ENCODE peak calls at places on chromosomes 2 and 18, in six cellular contexts. One of them, this sample, is unnamed.

GRCh38 chr2:10438688-10439087 is 9.4 kb downstream of the ODC1 start:
- DNase-seq in foreskin fibroblast: no peak
- DNase-seq in IMR-90: no peak
- DNase-seq in cardiac muscle cell: no peak
- DNase-seq in neural progenitor cell: no peak
- DNase-seq in psoas muscle: peak; percentile 71
- DNase-seq in this sample: no peak

GRCh38 chr2:199779589-199779988 is 71.4 kb downstream of the FTCDNL1 start:
- DNase-seq in foreskin fibroblast: no peak
- DNase-seq in IMR-90: no peak
- DNase-seq in cardiac muscle cell: no peak
- DNase-seq in neural progenitor cell: no peak
- DNase-seq in psoas muscle: no peak
- DNase-seq in this sample: no peak

GRCh38 chr2:234690569-234691225 is 193.8 kb upstream of the ARL4C start:
- DNase-seq in foreskin fibroblast: no peak
- DNase-seq in IMR-90: peak; percentile 58
- DNase-seq in cardiac muscle cell: no peak
- DNase-seq in neural progenitor cell: peak; percentile 55
- DNase-seq in psoas muscle: no peak
- DNase-seq in this sample: no peak

GRCh38 chr2:15472133-15472532 is 89.0 kb downstream of the NBAS start:
- DNase-seq in foreskin fibroblast: no peak
- DNase-seq in IMR-90: no peak
- DNase-seq in cardiac muscle cell: no peak
- DNase-seq in neural progenitor cell: no peak
- DNase-seq in psoas muscle: no peak
- DNase-seq in this sample: no peak

GRCh38 chr2:12504443-12504842 is 212.3 kb upstream of the TRIB2 start:
- DNase-seq in foreskin fibroblast: no peak
- DNase-seq in IMR-90: peak; percentile 57
- DNase-seq in cardiac muscle cell: no peak
- DNase-seq in neural progenitor cell: no peak
- DNase-seq in psoas muscle: no peak
- DNase-seq in this sample: no peak

GRCh38 chr2:207300817-207301216 is 135.1 kb upstream of the KLF7 start:
- DNase-seq in foreskin fibroblast: no peak
- DNase-seq in IMR-90: no peak
- DNase-seq in cardiac muscle cell: no peak
- DNase-seq in neural progenitor cell: no peak
- DNase-seq in psoas muscle: no peak
- DNase-seq in this sample: no peak

GRCh38 chr2:159140070-159140774 is 146.3 kb downstream of the WDSUB1 start:
- DNase-seq in foreskin fibroblast: peak; percentile 49
- DNase-seq in IMR-90: peak; percentile 92
- DNase-seq in cardiac muscle cell: peak; percentile 70
- DNase-seq in neural progenitor cell: no peak
- DNase-seq in psoas muscle: no peak
- DNase-seq in this sample: no peak

GRCh38 chr2:213279961-213280360 is 4.3 kb upstream of the SPAG16 start:
- DNase-seq in foreskin fibroblast: no peak
- DNase-seq in IMR-90: no peak
- DNase-seq in cardiac muscle cell: peak; percentile 80
- DNase-seq in neural progenitor cell: no peak
- DNase-seq in psoas muscle: no peak
- DNase-seq in this sample: no peak

GRCh38 chr2:215032153-215032552 is 106.3 kb downstream of the ABCA12 start:
- DNase-seq in foreskin fibroblast: no peak
- DNase-seq in IMR-90: no peak
- DNase-seq in cardiac muscle cell: no peak
- DNase-seq in neural progenitor cell: no peak
- DNase-seq in psoas muscle: no peak
- DNase-seq in this sample: no peak

GRCh38 chr2:236631361-236632291 is 62.0 kb downstream of the ACKR3 start:
- DNase-seq in foreskin fibroblast: no peak
- DNase-seq in IMR-90: no peak
- DNase-seq in cardiac muscle cell: peak; percentile 52
- DNase-seq in neural progenitor cell: no peak
- DNase-seq in psoas muscle: no peak
- DNase-seq in this sample: no peak

GRCh38 chr2:96927420-96928171 is 57.7 kb upstream of the SEMA4C start:
- DNase-seq in foreskin fibroblast: peak; percentile 39
- DNase-seq in IMR-90: no peak
- DNase-seq in cardiac muscle cell: peak; percentile 17
- DNase-seq in neural progenitor cell: no peak
- DNase-seq in psoas muscle: peak; percentile 87
- DNase-seq in this sample: no peak

GRCh38 chr2:230895536-230896345 is 29.3 kb downstream of the GPR55 start:
- DNase-seq in foreskin fibroblast: no peak
- DNase-seq in IMR-90: no peak
- DNase-seq in cardiac muscle cell: no peak
- DNase-seq in neural progenitor cell: no peak
- DNase-seq in psoas muscle: no peak
- DNase-seq in this sample: no peak

GRCh38 chr2:43077876-43078275 is 148.5 kb downstream of the ZFP36L2 start:
- DNase-seq in foreskin fibroblast: no peak
- DNase-seq in IMR-90: no peak
- DNase-seq in cardiac muscle cell: no peak
- DNase-seq in neural progenitor cell: no peak
- DNase-seq in psoas muscle: no peak
- DNase-seq in this sample: no peak

GRCh38 chr2:170361359-170361936 is 183.5 kb downstream of the MYO3B start:
- DNase-seq in foreskin fibroblast: peak; percentile 41
- DNase-seq in IMR-90: peak; percentile 50
- DNase-seq in cardiac muscle cell: peak; percentile 69
- DNase-seq in neural progenitor cell: peak; percentile 71
- DNase-seq in psoas muscle: no peak
- DNase-seq in this sample: no peak

GRCh38 chr18:6405237-6406074 is 9.3 kb downstream of the L3MBTL4 start:
- DNase-seq in foreskin fibroblast: no peak
- DNase-seq in IMR-90: no peak
- DNase-seq in cardiac muscle cell: peak; percentile 24
- DNase-seq in neural progenitor cell: peak; percentile 8
- DNase-seq in psoas muscle: no peak
- DNase-seq in this sample: no peak

GRCh38 chr18:35345460-35345921 is 1.3 kb upstream of the ZNF24 start:
- DNase-seq in foreskin fibroblast: no peak
- DNase-seq in IMR-90: no peak
- DNase-seq in cardiac muscle cell: peak; percentile 70
- DNase-seq in neural progenitor cell: peak; percentile 27
- DNase-seq in psoas muscle: no peak
- DNase-seq in this sample: no peak

GRCh38 chr2:128413014-128413717 is 94.5 kb upstream of the HS6ST1 start:
- DNase-seq in foreskin fibroblast: no peak
- DNase-seq in IMR-90: no peak
- DNase-seq in cardiac muscle cell: no peak
- DNase-seq in neural progenitor cell: no peak
- DNase-seq in psoas muscle: peak; percentile 14
- DNase-seq in this sample: no peak

GRCh38 chr2:26892916-26893524 is 45.1 kb downstream of the DPYSL5 start:
- DNase-seq in foreskin fibroblast: no peak
- DNase-seq in IMR-90: no peak
- DNase-seq in cardiac muscle cell: no peak
- DNase-seq in neural progenitor cell: no peak
- DNase-seq in psoas muscle: no peak
- DNase-seq in this sample: no peak

GRCh38 chr18:62425465-62426190 is 97.2 kb upstream of the ZCCHC2 start:
- DNase-seq in foreskin fibroblast: peak; percentile 94
- DNase-seq in IMR-90: peak; percentile 96
- DNase-seq in cardiac muscle cell: peak; percentile 98
- DNase-seq in neural progenitor cell: peak; percentile 86
- DNase-seq in psoas muscle: peak; percentile 82
- DNase-seq in this sample: peak; percentile 88

GRCh38 chr18:36454848-36455458 is 157.4 kb downstream of the FHOD3 start:
- DNase-seq in foreskin fibroblast: no peak
- DNase-seq in IMR-90: no peak
- DNase-seq in cardiac muscle cell: no peak
- DNase-seq in neural progenitor cell: no peak
- DNase-seq in psoas muscle: no peak
- DNase-seq in this sample: no peak

GRCh38 chr2:167825664-167826063 is 421.7 kb downstream of the STK39 start:
- DNase-seq in foreskin fibroblast: no peak
- DNase-seq in IMR-90: no peak
- DNase-seq in cardiac muscle cell: no peak
- DNase-seq in neural progenitor cell: no peak
- DNase-seq in psoas muscle: no peak
- DNase-seq in this sample: no peak

GRCh38 chr2:150697596-150697995 is 210.1 kb upstream of the RND3 start:
- DNase-seq in foreskin fibroblast: no peak
- DNase-seq in IMR-90: no peak
- DNase-seq in cardiac muscle cell: peak; percentile 43
- DNase-seq in neural progenitor cell: no peak
- DNase-seq in psoas muscle: no peak
- DNase-seq in this sample: no peak

GRCh38 chr2:46643493-46643892 is 164.1 kb downstream of the TMEM247 start:
- DNase-seq in foreskin fibroblast: no peak
- DNase-seq in IMR-90: no peak
- DNase-seq in cardiac muscle cell: no peak
- DNase-seq in neural progenitor cell: no peak
- DNase-seq in psoas muscle: no peak
- DNase-seq in this sample: no peak

GRCh38 chr2:20634430-20635095 is 16.3 kb downstream of the HS1BP3 start:
- DNase-seq in foreskin fibroblast: peak; percentile 56
- DNase-seq in IMR-90: peak; percentile 72
- DNase-seq in cardiac muscle cell: peak; percentile 67
- DNase-seq in neural progenitor cell: no peak
- DNase-seq in psoas muscle: no peak
- DNase-seq in this sample: no peak

GRCh38 chr2:192465145-192465544 is 270.4 kb upstream of the TMEFF2 start:
- DNase-seq in foreskin fibroblast: no peak
- DNase-seq in IMR-90: no peak
- DNase-seq in cardiac muscle cell: no peak
- DNase-seq in neural progenitor cell: no peak
- DNase-seq in psoas muscle: no peak
- DNase-seq in this sample: no peak

GRCh38 chr2:121570665-121571055 is 40.0 kb downstream of the RNU4ATAC start:
- DNase-seq in foreskin fibroblast: no peak
- DNase-seq in IMR-90: no peak
- DNase-seq in cardiac muscle cell: no peak
- DNase-seq in neural progenitor cell: no peak
- DNase-seq in psoas muscle: no peak
- DNase-seq in this sample: no peak

GRCh38 chr2:232986155-232986554 is 26.9 kb downstream of the NGEF start:
- DNase-seq in foreskin fibroblast: no peak
- DNase-seq in IMR-90: no peak
- DNase-seq in cardiac muscle cell: no peak
- DNase-seq in neural progenitor cell: no peak
- DNase-seq in psoas muscle: no peak
- DNase-seq in this sample: no peak

GRCh38 chr2:190674966-190675650 is 26.2 kb downstream of the NAB1 start:
- DNase-seq in foreskin fibroblast: no peak
- DNase-seq in IMR-90: no peak
- DNase-seq in cardiac muscle cell: no peak
- DNase-seq in neural progenitor cell: no peak
- DNase-seq in psoas muscle: no peak
- DNase-seq in this sample: no peak

GRCh38 chr18:44778788-44779187 is 98.1 kb downstream of the SETBP1 start:
- DNase-seq in foreskin fibroblast: no peak
- DNase-seq in IMR-90: no peak
- DNase-seq in cardiac muscle cell: no peak
- DNase-seq in neural progenitor cell: peak; percentile 37
- DNase-seq in psoas muscle: no peak
- DNase-seq in this sample: no peak

GRCh38 chr18:53426656-53427055 is 797.8 kb downstream of the MBD2 start:
- DNase-seq in foreskin fibroblast: no peak
- DNase-seq in IMR-90: no peak
- DNase-seq in cardiac muscle cell: no peak
- DNase-seq in neural progenitor cell: peak; percentile 19
- DNase-seq in psoas muscle: no peak
- DNase-seq in this sample: no peak

GRCh38 chr18:24490545-24490944 is 30.1 kb downstream of the HRH4 start:
- DNase-seq in foreskin fibroblast: no peak
- DNase-seq in IMR-90: peak; percentile 9
- DNase-seq in cardiac muscle cell: peak; percentile 14
- DNase-seq in neural progenitor cell: no peak
- DNase-seq in psoas muscle: no peak
- DNase-seq in this sample: no peak

GRCh38 chr2:70785137-70785911 is 5.1 kb downstream of the FIGLA start:
- DNase-seq in foreskin fibroblast: no peak
- DNase-seq in IMR-90: no peak
- DNase-seq in cardiac muscle cell: peak; percentile 48
- DNase-seq in neural progenitor cell: peak; percentile 71
- DNase-seq in psoas muscle: no peak
- DNase-seq in this sample: no peak
- TF ChIP-seq CTCF in foreskin fibroblast: peak; percentile 48
- TF ChIP-seq CTCF in IMR-90: no peak
- TF ChIP-seq CTCF in cardiac muscle cell: peak; percentile 63
- TF ChIP-seq CTCF in neural progenitor cell: peak; percentile 68
- TF ChIP-seq CTCF in psoas muscle: peak; percentile 22
- TF ChIP-seq CTCF in this sample: peak; percentile 41

DNA sequence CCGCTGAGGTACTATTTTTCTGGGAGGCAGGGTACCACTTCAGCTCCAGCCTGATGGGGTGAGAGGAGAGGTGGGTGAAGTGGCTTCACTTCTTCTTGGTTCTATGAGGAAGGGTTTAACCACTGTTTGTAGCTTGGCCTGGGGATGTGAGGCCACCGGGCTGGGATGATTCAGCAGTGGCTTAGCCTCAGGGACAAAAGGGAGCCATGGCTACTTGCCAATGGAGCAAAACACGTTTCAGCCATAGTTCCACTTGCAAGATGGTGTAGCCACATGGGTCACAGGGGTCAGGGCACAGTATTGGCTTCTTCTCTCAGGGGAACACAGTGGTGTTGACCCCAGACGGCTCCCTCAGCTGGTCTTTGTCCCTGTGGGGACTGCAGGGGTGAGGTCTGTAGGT is 14.9 kb downstream of the ZDBF2 start:
- DNase-seq in foreskin fibroblast: no peak
- DNase-seq in IMR-90: no peak
- DNase-seq in cardiac muscle cell: no peak
- DNase-seq in neural progenitor cell: no peak
- DNase-seq in psoas muscle: no peak
- DNase-seq in this sample: no peak
- H3K4me3 ChIP-seq in foreskin fibroblast: no peak overlapping the region
- H3K4me3 ChIP-seq in IMR-90: no peak overlapping the region
- H3K4me3 ChIP-seq in cardiac muscle cell: no peak overlapping the region
- H3K4me3 ChIP-seq in neural progenitor cell: no peak overlapping the region
- H3K4me3 ChIP-seq in psoas muscle: no peak overlapping the region
- H3K4me3 ChIP-seq in this sample: no peak overlapping the region

GRCh38 chr2:132651115-132652099 is 18.6 kb downstream of the LYPD1 start:
- DNase-seq in foreskin fibroblast: no peak
- DNase-seq in IMR-90: peak; percentile 71
- DNase-seq in cardiac muscle cell: peak; percentile 60
- DNase-seq in neural progenitor cell: peak; percentile 77
- DNase-seq in psoas muscle: no peak
- DNase-seq in this sample: no peak
- TF ChIP-seq CTCF in foreskin fibroblast: peak; percentile 55
- TF ChIP-seq CTCF in IMR-90: peak; percentile 71
- TF ChIP-seq CTCF in cardiac muscle cell: peak; percentile 70
- TF ChIP-seq CTCF in neural progenitor cell: peak; percentile 76
- TF ChIP-seq CTCF in psoas muscle: peak; percentile 32
- TF ChIP-seq CTCF in this sample: peak; percentile 50

DNA sequence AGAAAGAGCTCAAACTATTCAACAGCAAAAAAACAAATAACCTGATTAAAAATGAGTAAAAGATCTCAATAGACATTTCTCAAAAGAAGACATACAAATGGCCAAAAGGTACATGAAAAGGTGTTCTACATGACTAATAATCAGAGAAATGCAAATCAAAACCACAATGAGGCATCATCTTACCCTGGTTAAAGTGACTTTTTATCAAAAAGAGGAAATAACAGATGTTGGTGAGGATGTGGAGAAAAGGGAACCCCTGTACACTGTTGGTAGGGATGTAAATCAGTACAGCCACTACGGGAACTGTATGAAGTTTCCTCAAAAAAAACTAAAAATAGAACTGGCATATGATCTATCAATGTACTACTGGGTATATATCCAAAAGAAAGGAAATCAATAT is 39.8 kb upstream of the TMEM163 start:
- DNase-seq in foreskin fibroblast: no peak
- DNase-seq in IMR-90: no peak
- DNase-seq in cardiac muscle cell: no peak
- DNase-seq in neural progenitor cell: no peak
- DNase-seq in psoas muscle: no peak
- DNase-seq in this sample: no peak
- H3K4me3 ChIP-seq in foreskin fibroblast: no peak overlapping the region
- H3K4me3 ChIP-seq in IMR-90: no peak overlapping the region
- H3K4me3 ChIP-seq in cardiac muscle cell: no peak overlapping the region
- H3K4me3 ChIP-seq in neural progenitor cell: no peak overlapping the region
- H3K4me3 ChIP-seq in psoas muscle: no peak overlapping the region
- H3K4me3 ChIP-seq in this sample: no peak overlapping the region

This sample was measured in AG04449.